ENCODE peak calls at places on chromosomes 11 and 22, in five cellular contexts. C is Kasumi-1, J is NCI-H2029, L is EL, W is caudate nucleus. R is an unnamed sample.
A peak's percentile ranks its signal among the peaks of the same experiment; 100 is the strongest.

GRCh38 chr11:109085708-109086373 is 336.1 kb upstream of the C11orf87 start:
- DNase-seq in J (no peak), L (peak; percentile 55), C (no peak), W (no peak), R (no peak)

GRCh38 chr11:104134760-104135159 is 29.2 kb downstream of the PDGFD start:
- DNase-seq in L (peak; percentile 60), C (no peak), W (no peak), J (no peak), R (no peak)

GRCh38 chr11:12523180-12523924 is 146.0 kb downstream of the PARVA start:
- DNase-seq in C (no peak), W (no peak), L (no peak), J (no peak), R (no peak)

GRCh38 chr11:67463680-67464410 is 5.2 kb downstream of the TMEM134 start:
- DNase-seq in C (no peak), L (no peak), J (no peak), W (no peak), R (no peak)

GRCh38 chr22:42376721-42377177 is 55.5 kb downstream of the NFAM1 start:
- DNase-seq in C (no peak), L (peak; percentile 34), W (no peak), J (peak; percentile 85), R (peak; percentile 91)

GRCh38 chr11:79098096-79098495 is 342.7 kb downstream of the TENM4 start:
- DNase-seq in W (no peak), J (no peak), C (no peak), L (peak; percentile 6), R (no peak)

GRCh38 chr22:41092023-41092817 is at the start of gene EP300:
- DNase-seq in J (peak; percentile 14), L (peak; percentile 80), C (peak; percentile 82), W (peak; percentile 65), R (peak; percentile 85)

GRCh38 chr11:10688401-10688800 is 5.2 kb downstream of the IRAG1 start:
- DNase-seq in L (peak; percentile 35), W (no peak), J (no peak), C (no peak), R (no peak)

GRCh38 chr11:122309262-122309925 is 193.4 kb upstream of the BLID start:
- DNase-seq in C (no peak), L (no peak), W (peak; percentile 85), J (no peak), R (no peak)

GRCh38 chr11:34512810-34513673 is 552 bp downstream of the ELF5 start:
- DNase-seq in C (peak; percentile 76), L (peak; percentile 59), W (peak; percentile 45), J (peak; percentile 26), R (peak; percentile 84)

GRCh38 chr22:23192133-23192532 is 11.8 kb downstream of the BCR start:
- DNase-seq in C (no peak), L (no peak), J (peak; percentile 86), W (no peak), R (no peak)

GRCh38 chr11:28820296-28820989 is 712.3 kb downstream of the METTL15 start:
- DNase-seq in L (no peak), C (no peak), W (no peak), J (no peak), R (no peak)

GRCh38 chr11:112219476-112220232 is 6.6 kb upstream of the PTS start:
- DNase-seq in L (peak; percentile 76), J (peak; percentile 29), C (peak; percentile 86), W (peak; percentile 67), R (peak; percentile 72)

GRCh38 chr11:102393272-102393730 is 46.3 kb downstream of the BIRC2 start:
- DNase-seq in L (no peak), W (no peak), C (no peak), J (no peak), R (no peak)

GRCh38 chr11:130512662-130513061 is 64.2 kb downstream of the ADAMTS15 start:
- DNase-seq in W (no peak), C (no peak), J (no peak), L (no peak), R (no peak)

GRCh38 chr11:28089378-28089777 is 18.6 kb downstream of the KIF18A start:
- DNase-seq in J (no peak), L (peak; percentile 32), C (no peak), W (no peak), R (no peak)

GRCh38 chr11:26622201-26622600 is 50.1 kb upstream of the MUC15 start:
- DNase-seq in J (no peak), L (no peak), C (no peak), W (no peak), R (no peak)

GRCh38 chr11:83047515-83048225 is 24.0 kb downstream of the RAB30 start:
- DNase-seq in W (no peak), J (peak; percentile 35), L (peak; percentile 17), C (no peak), R (no peak)

GRCh38 chr22:39511226-39511625 is 9.1 kb upstream of the ATF4 start:
- DNase-seq in L (no peak), J (no peak), W (no peak), C (no peak), R (no peak)

GRCh38 chr11:1875093-1875785 is 16.5 kb downstream of the PRR33 start:
- DNase-seq in J (no peak), L (no peak), W (no peak), C (no peak), R (no peak)

GRCh38 chr11:114284021-114284420 is 12.2 kb upstream of the NNMT start:
- DNase-seq in C (no peak), J (peak; percentile 68), W (no peak), L (no peak), R (no peak)

GRCh38 chr11:47236482-47236881 is 12.1 kb downstream of the ACP2 start:
- DNase-seq in C (no peak), L (peak; percentile 65), J (peak; percentile 38), W (no peak), R (no peak)

GRCh38 chr11:23789938-23790371 is 706.9 kb upstream of the LUZP2 start:
- DNase-seq in W (no peak), C (no peak), J (no peak), L (peak; percentile 65), R (no peak)

GRCh38 chr11:47171856-47172255 is 4.8 kb downstream of the ARFGAP2 start:
- DNase-seq in W (peak; percentile 18), C (no peak), L (no peak), J (no peak), R (no peak)

GRCh38 chr22:38724926-38725571 is 19.3 kb downstream of the GTPBP1 start:
- DNase-seq in L (peak; percentile 44), C (peak; percentile 67), J (no peak), W (peak; percentile 67), R (peak; percentile 47)

GRCh38 chr22:26679003-26679629 is 21.7 kb downstream of the MIAT start:
- DNase-seq in W (peak; percentile 83), J (no peak), L (peak; percentile 78), C (peak; percentile 76), R (peak; percentile 84)

GRCh38 chr11:78039919-78040671 is 17.0 kb upstream of the KCTD14 start:
- DNase-seq in C (peak; percentile 57), J (peak; percentile 60), W (peak; percentile 31), L (peak; percentile 95), R (no peak)